ENCODE peak calls at places on chromosomes 4 and X, in four cellular contexts. H, F, M and Z are unnamed samples.
A peak's percentile ranks its signal among the peaks of the same experiment; 100 is the strongest.

GRCh38 chr4:150683775-150684350 is 101.9 kb downstream of the MAB21L2 start:
- DNase-seq in H (no peak), F (no peak), M (no peak), Z (no peak)

GRCh38 chrX:119784747-119785446 is 6.5 kb downstream of the RPL39 start:
- DNase-seq in H (no peak), F (no peak), M (peak; percentile 47), Z (no peak)

GRCh38 chrX:143363419-143363818 is 153.9 kb downstream of the SPANXN3 start:
- DNase-seq in H (no peak), F (peak; percentile 67), M (no peak), Z (no peak)

GRCh38 chr4:71147261-71147660 is 153.8 kb downstream of the DCK start:
- DNase-seq in H (no peak), F (no peak), M (no peak), Z (no peak)

GRCh38 chr4:15482842-15483241 is 13.2 kb downstream of the CC2D2A start:
- DNase-seq in H (no peak), F (no peak), M (no peak), Z (no peak)

GRCh38 chr4:89316931-89317366 is 9.3 kb upstream of the GPRIN3 start:
- DNase-seq in H (peak; percentile 23), F (peak; percentile 71), M (peak; percentile 18), Z (no peak)

GRCh38 chrX:6004529-6004928 is 224.1 kb downstream of the NLGN4X start:
- DNase-seq in H (no peak), F (peak; percentile 21), M (no peak), Z (no peak)

GRCh38 chr4:69860007-69860406 is at the start of gene SULT1E1:
- DNase-seq in H (peak; percentile 23), F (peak; percentile 85), M (no peak), Z (peak; percentile 61)

GRCh38 chr4:22408474-22408873 is 107.4 kb downstream of the ADGRA3 start:
- DNase-seq in H (no peak), F (no peak), M (no peak), Z (no peak)

GRCh38 chrX:12301288-12301687 is 163.0 kb downstream of the FRMPD4 start:
- DNase-seq in H (no peak), F (no peak), M (no peak), Z (no peak)

GRCh38 chrX:154738013-154738738 is 12.7 kb downstream of the GAB3 start:
- DNase-seq in H (no peak), F (peak; percentile 66), M (peak; percentile 59), Z (no peak)

GRCh38 chrX:3777416-3777815 is 64.0 kb upstream of the PRKX start:
- DNase-seq in H (no peak), F (no peak), M (no peak), Z (no peak)

GRCh38 chr4:22869235-22869634 is 176.5 kb downstream of the GBA3 start:
- DNase-seq in H (no peak), F (no peak), M (no peak), Z (no peak)

GRCh38 chrX:51728202-51728601 is 15.0 kb upstream of the GSPT2 start:
- DNase-seq in H (no peak), F (no peak), M (no peak), Z (no peak)

GRCh38 chr4:184404047-184404446 is 70.3 kb downstream of the IRF2 start:
- DNase-seq in H (no peak), F (no peak), M (no peak), Z (no peak)

GRCh38 chr4:94419956-94420355 is 31.8 kb upstream of the PDLIM5 start:
- DNase-seq in H (peak; percentile 39), F (peak; percentile 90), M (peak; percentile 24), Z (peak; percentile 30)

GRCh38 chrX:40651620-40652223 is 4.4 kb upstream of the CXorf38 start:
- DNase-seq in H (no peak), F (peak; percentile 53), M (peak; percentile 25), Z (no peak)

GRCh38 chr4:26061248-26061986 is 147.4 kb downstream of the SMIM20 start:
- DNase-seq in H (no peak), F (peak; percentile 53), M (no peak), Z (no peak)

GRCh38 chr4:106478152-106478551 is 109.6 kb upstream of the GIMD1 start:
- DNase-seq in H (no peak), F (no peak), M (no peak), Z (no peak)

GRCh38 chr4:86011117-86011516 is 348.7 kb downstream of the MAPK10 start:
- DNase-seq in H (no peak), F (peak; percentile 70), M (peak; percentile 77), Z (no peak)

GRCh38 chrX:101442095-101442494 is 34.1 kb downstream of the HNRNPH2 start:
- DNase-seq in H (no peak), F (no peak), M (no peak), Z (no peak)

GRCh38 chr4:183408791-183409190 is 35.6 kb upstream of the CDKN2AIP start:
- DNase-seq in H (no peak), F (no peak), M (no peak), Z (no peak)

GRCh38 chrX:132022115-132022862 is 813 bp upstream of the STK26 start:
- DNase-seq in H (no peak), F (no peak), M (peak; percentile 2), Z (no peak)

GRCh38 chr4:83138979-83139378 is 24.4 kb upstream of the PLAC8 start:
- DNase-seq in H (no peak), F (no peak), M (no peak), Z (no peak)

GRCh38 chr4:76447326-76447954 is 12.4 kb downstream of the SHROOM3 start:
- DNase-seq in H (no peak), F (peak; percentile 37), M (peak; percentile 21), Z (no peak)

GRCh38 chrX:39975094-39975865 is 122.5 kb downstream of the BCOR start:
- DNase-seq in H (no peak), F (peak; percentile 74), M (no peak), Z (no peak)

GRCh38 chr4:54067163-54067562 is 2.8 kb upstream of the CHIC2 start:
- DNase-seq in H (peak; percentile 41), F (peak; percentile 89), M (peak; percentile 52), Z (peak; percentile 70)

GRCh38 chr4:66123195-66123594 is 452.9 kb upstream of the EPHA5 start:
- DNase-seq in H (no peak), F (no peak), M (no peak), Z (no peak)